ENCODE peak calls at places on chromosomes 12 and 14, in seven cellular contexts. One of them, this sample, is unnamed.
A peak's percentile ranks its signal among the peaks of the same experiment; 100 is the strongest.

GRCh38 chr12:25982416-25982815 is 23.9 kb downstream of the RASSF8 start:
- DNase-seq in CD4-positive, alpha-beta memory T cell: no peak
- DNase-seq in heart left ventricle: no peak
- DNase-seq in GM23248: no peak
- DNase-seq in CD4-positive, CD25-positive, alpha-beta regulatory T cell: no peak
- DNase-seq in fibroblast of lung: no peak
- DNase-seq in tibial artery: no peak
- DNase-seq in this sample: no peak

GRCh38 chr14:61503167-61503801 is 181.9 kb downstream of the PRKCH start:
- DNase-seq in CD4-positive, alpha-beta memory T cell: peak; percentile 58
- DNase-seq in heart left ventricle: no peak
- DNase-seq in GM23248: no peak
- DNase-seq in CD4-positive, CD25-positive, alpha-beta regulatory T cell: peak; percentile 66
- DNase-seq in fibroblast of lung: no peak
- DNase-seq in tibial artery: no peak
- DNase-seq in this sample: no peak

GRCh38 chr12:75603475-75603874 is 92.1 kb upstream of the KRR1 start:
- DNase-seq in CD4-positive, alpha-beta memory T cell: no peak
- DNase-seq in heart left ventricle: no peak
- DNase-seq in GM23248: peak; percentile 29
- DNase-seq in CD4-positive, CD25-positive, alpha-beta regulatory T cell: no peak
- DNase-seq in fibroblast of lung: no peak
- DNase-seq in tibial artery: no peak
- DNase-seq in this sample: no peak

GRCh38 chr14:95255487-95255886 is 64.2 kb downstream of the CLMN start:
- DNase-seq in CD4-positive, alpha-beta memory T cell: no peak
- DNase-seq in heart left ventricle: no peak
- DNase-seq in GM23248: no peak
- DNase-seq in CD4-positive, CD25-positive, alpha-beta regulatory T cell: peak; percentile 2
- DNase-seq in fibroblast of lung: peak; percentile 32
- DNase-seq in tibial artery: no peak
- DNase-seq in this sample: no peak

GRCh38 chr14:23483216-23483854 is 13.8 kb downstream of the NGDN start:
- DNase-seq in CD4-positive, alpha-beta memory T cell: no peak
- DNase-seq in heart left ventricle: no peak
- DNase-seq in GM23248: peak; percentile 43
- DNase-seq in CD4-positive, CD25-positive, alpha-beta regulatory T cell: peak; percentile 15
- DNase-seq in fibroblast of lung: peak; percentile 9
- DNase-seq in tibial artery: no peak
- DNase-seq in this sample: no peak

GRCh38 chr12:130967631-130968030 is 13.9 kb downstream of the ADGRD1 start:
- DNase-seq in CD4-positive, alpha-beta memory T cell: no peak
- DNase-seq in heart left ventricle: no peak
- DNase-seq in GM23248: no peak
- DNase-seq in CD4-positive, CD25-positive, alpha-beta regulatory T cell: no peak
- DNase-seq in fibroblast of lung: no peak
- DNase-seq in tibial artery: no peak
- DNase-seq in this sample: no peak

GRCh38 chr14:54600685-54601084 is 33.8 kb downstream of the SAMD4A start:
- DNase-seq in CD4-positive, alpha-beta memory T cell: no peak
- DNase-seq in heart left ventricle: no peak
- DNase-seq in GM23248: peak; percentile 87
- DNase-seq in CD4-positive, CD25-positive, alpha-beta regulatory T cell: no peak
- DNase-seq in fibroblast of lung: no peak
- DNase-seq in tibial artery: no peak
- DNase-seq in this sample: no peak

GRCh38 chr12:56488041-56488955 is at the start of gene GLS2:
- DNase-seq in CD4-positive, alpha-beta memory T cell: peak; percentile 82
- DNase-seq in heart left ventricle: peak; percentile 81
- DNase-seq in GM23248: peak; percentile 85
- DNase-seq in CD4-positive, CD25-positive, alpha-beta regulatory T cell: peak; percentile 80
- DNase-seq in fibroblast of lung: peak; percentile 73
- DNase-seq in tibial artery: peak; percentile 83
- DNase-seq in this sample: peak; percentile 87

GRCh38 chr14:28321475-28322244 is 444.9 kb upstream of the FOXG1 start:
- DNase-seq in CD4-positive, alpha-beta memory T cell: no peak
- DNase-seq in heart left ventricle: no peak
- DNase-seq in GM23248: no peak
- DNase-seq in CD4-positive, CD25-positive, alpha-beta regulatory T cell: no peak
- DNase-seq in fibroblast of lung: no peak
- DNase-seq in tibial artery: no peak
- DNase-seq in this sample: no peak

GRCh38 chr12:51238037-51238509 is 553 bp upstream of the DAZAP2 start:
- DNase-seq in CD4-positive, alpha-beta memory T cell: no peak
- DNase-seq in heart left ventricle: no peak
- DNase-seq in GM23248: peak; percentile 31
- DNase-seq in CD4-positive, CD25-positive, alpha-beta regulatory T cell: no peak
- DNase-seq in fibroblast of lung: no peak
- DNase-seq in tibial artery: no peak
- DNase-seq in this sample: peak; percentile 63

GRCh38 chr12:109418848-109419474 is 58.1 kb downstream of the KCTD10 start:
- DNase-seq in CD4-positive, alpha-beta memory T cell: no peak
- DNase-seq in heart left ventricle: no peak
- DNase-seq in GM23248: no peak
- DNase-seq in CD4-positive, CD25-positive, alpha-beta regulatory T cell: no peak
- DNase-seq in fibroblast of lung: no peak
- DNase-seq in tibial artery: no peak
- DNase-seq in this sample: no peak

GRCh38 chr12:12562016-12562483 is 613 bp downstream of the DUSP16 start:
- DNase-seq in CD4-positive, alpha-beta memory T cell: no peak
- DNase-seq in heart left ventricle: no peak
- DNase-seq in GM23248: peak; percentile 69
- DNase-seq in CD4-positive, CD25-positive, alpha-beta regulatory T cell: no peak
- DNase-seq in fibroblast of lung: peak; percentile 37
- DNase-seq in tibial artery: peak; percentile 68
- DNase-seq in this sample: peak; percentile 47

GRCh38 chr12:95608252-95609033 is 57.2 kb upstream of the USP44 start:
- DNase-seq in CD4-positive, alpha-beta memory T cell: no peak
- DNase-seq in heart left ventricle: peak; percentile 78
- DNase-seq in GM23248: peak; percentile 96
- DNase-seq in CD4-positive, CD25-positive, alpha-beta regulatory T cell: no peak
- DNase-seq in fibroblast of lung: peak; percentile 85
- DNase-seq in tibial artery: peak; percentile 81
- DNase-seq in this sample: peak; percentile 65

GRCh38 chr14:101475468-101476257 is 85.6 kb upstream of the DIO3 start:
- DNase-seq in CD4-positive, alpha-beta memory T cell: no peak
- DNase-seq in heart left ventricle: no peak
- DNase-seq in GM23248: peak; percentile 87
- DNase-seq in CD4-positive, CD25-positive, alpha-beta regulatory T cell: no peak
- DNase-seq in fibroblast of lung: peak; percentile 94
- DNase-seq in tibial artery: peak; percentile 69
- DNase-seq in this sample: no peak

GRCh38 chr12:6057693-6058092 is 66.8 kb downstream of the VWF start:
- DNase-seq in CD4-positive, alpha-beta memory T cell: no peak
- DNase-seq in heart left ventricle: no peak
- DNase-seq in GM23248: no peak
- DNase-seq in CD4-positive, CD25-positive, alpha-beta regulatory T cell: no peak
- DNase-seq in fibroblast of lung: no peak
- DNase-seq in tibial artery: no peak
- DNase-seq in this sample: peak; percentile 55
- H3K4me3 ChIP-seq in CD4-positive, alpha-beta memory T cell: no peak overlapping the region
- H3K4me3 ChIP-seq in heart left ventricle: no peak overlapping the region
- H3K4me3 ChIP-seq in GM23248: no peak overlapping the region
- H3K4me3 ChIP-seq in CD4-positive, CD25-positive, alpha-beta regulatory T cell: no peak overlapping the region
- H3K4me3 ChIP-seq in fibroblast of lung: no peak overlapping the region
- H3K4me3 ChIP-seq in tibial artery: no peak overlapping the region
- H3K4me3 ChIP-seq in this sample: no peak overlapping the region

DNA sequence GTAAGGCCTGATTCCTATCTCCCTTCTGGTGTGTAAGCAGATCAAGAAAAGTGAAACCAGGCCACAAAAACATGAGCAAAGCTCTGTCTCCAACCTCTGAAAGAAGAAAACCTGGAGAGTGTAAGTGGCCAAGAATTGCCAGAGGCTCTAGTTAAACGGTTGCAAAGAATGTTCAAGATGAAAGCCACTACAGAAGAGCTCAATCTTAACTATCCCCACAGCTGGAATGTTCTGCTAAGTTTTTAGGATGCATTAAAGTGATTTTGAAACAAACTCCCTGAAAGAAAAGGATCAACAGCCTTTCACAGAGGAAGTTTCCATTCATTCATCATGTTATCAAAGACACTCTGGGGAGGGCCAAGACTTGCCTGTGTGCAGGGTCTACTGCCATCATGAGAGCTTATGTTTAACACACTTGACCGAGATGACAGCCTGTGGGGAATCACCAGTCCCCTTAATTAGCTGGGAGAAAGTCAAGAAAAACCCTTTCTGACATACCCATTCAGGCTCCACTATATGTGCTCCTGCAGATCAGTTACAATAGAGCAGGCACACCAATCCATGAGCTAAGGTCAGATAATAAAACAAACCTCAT is 128.0 kb upstream of the OVCH1 start:
- DNase-seq in CD4-positive, alpha-beta memory T cell: no peak
- DNase-seq in heart left ventricle: no peak
- DNase-seq in GM23248: no peak
- DNase-seq in CD4-positive, CD25-positive, alpha-beta regulatory T cell: no peak
- DNase-seq in fibroblast of lung: peak; percentile 32
- DNase-seq in tibial artery: no peak
- DNase-seq in this sample: no peak
- H3K27ac ChIP-seq in CD4-positive, alpha-beta memory T cell: no peak overlapping the region
- H3K27ac ChIP-seq in heart left ventricle: no peak overlapping the region
- H3K27ac ChIP-seq in GM23248: no peak overlapping the region
- H3K27ac ChIP-seq in CD4-positive, CD25-positive, alpha-beta regulatory T cell: no peak overlapping the region
- H3K27ac ChIP-seq in fibroblast of lung: no peak overlapping the region
- H3K27ac ChIP-seq in tibial artery: peak overlapping the region; percentile 34
- H3K27ac ChIP-seq in this sample: no peak overlapping the region

GRCh38 chr12:126210026-126210425 is 1144.8 kb downstream of the AACS start:
- DNase-seq in CD4-positive, alpha-beta memory T cell: no peak
- DNase-seq in heart left ventricle: no peak
- DNase-seq in GM23248: no peak
- DNase-seq in CD4-positive, CD25-positive, alpha-beta regulatory T cell: no peak
- DNase-seq in fibroblast of lung: no peak
- DNase-seq in tibial artery: no peak
- DNase-seq in this sample: no peak
- H3K9me3 ChIP-seq in CD4-positive, alpha-beta memory T cell: no peaks in the 10 kb centered on the region
- H3K9me3 ChIP-seq in heart left ventricle: no peaks in the 10 kb centered on the region
- H3K9me3 ChIP-seq in GM23248: no peaks in the 10 kb centered on the region
- H3K9me3 ChIP-seq in CD4-positive, CD25-positive, alpha-beta regulatory T cell: no peaks in the 10 kb centered on the region
- H3K9me3 ChIP-seq in fibroblast of lung: no peaks in the 10 kb centered on the region
- H3K9me3 ChIP-seq in tibial artery: no peaks in the 10 kb centered on the region
- H3K9me3 ChIP-seq in this sample: no peaks in the 10 kb centered on the region

DNA sequence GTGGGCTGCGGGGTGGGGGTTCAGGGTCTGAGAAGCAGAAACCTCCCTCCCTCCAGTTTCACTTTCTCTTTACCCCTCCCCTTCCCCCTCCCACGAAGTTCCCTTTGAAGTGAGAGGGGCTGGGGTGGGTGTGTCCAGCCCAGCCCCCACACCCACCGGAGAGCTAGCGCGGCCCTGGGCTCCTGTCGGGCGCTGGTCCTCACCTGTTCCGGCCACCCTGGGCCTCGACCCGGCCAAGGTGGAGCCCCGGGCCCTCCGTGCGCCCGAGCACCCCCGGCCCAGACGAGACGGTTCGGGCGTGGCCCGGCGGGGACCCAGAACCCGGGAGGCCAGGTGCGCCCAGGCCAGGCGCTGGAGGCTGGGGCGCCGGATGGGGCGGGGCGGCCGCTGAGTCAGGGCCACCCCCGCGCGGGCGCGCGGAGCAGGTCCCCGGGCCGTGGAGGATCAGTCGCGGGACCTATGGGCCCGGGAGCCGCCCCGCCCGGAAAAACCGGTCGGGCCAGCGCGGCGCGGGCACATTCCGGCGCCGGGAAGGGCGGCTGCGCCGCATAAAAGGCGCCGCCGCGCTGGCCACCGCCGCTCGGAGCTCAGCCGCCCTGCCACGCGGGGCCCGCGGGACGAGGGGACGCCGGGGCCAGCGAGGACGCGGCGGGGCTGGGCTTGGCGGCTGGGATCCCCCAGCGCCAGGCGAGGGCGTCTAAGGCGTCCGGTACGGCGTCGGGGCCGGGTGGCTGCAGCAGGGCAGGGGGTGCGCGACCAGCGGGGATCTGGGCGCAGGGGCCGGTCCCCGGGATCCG is 21.6 kb upstream of the KIF26A start:
- DNase-seq in CD4-positive, alpha-beta memory T cell: no peak
- DNase-seq in heart left ventricle: peak; percentile 9
- DNase-seq in GM23248: no peak
- DNase-seq in CD4-positive, CD25-positive, alpha-beta regulatory T cell: no peak
- DNase-seq in fibroblast of lung: no peak
- DNase-seq in tibial artery: peak; percentile 48
- DNase-seq in this sample: peak; percentile 53
- H3K4me3 ChIP-seq in CD4-positive, alpha-beta memory T cell: no peak overlapping the region
- H3K4me3 ChIP-seq in heart left ventricle: peak overlapping the region; percentile 32
- H3K4me3 ChIP-seq in GM23248: peak overlapping the region; percentile 26
- H3K4me3 ChIP-seq in CD4-positive, CD25-positive, alpha-beta regulatory T cell: no peak overlapping the region
- H3K4me3 ChIP-seq in fibroblast of lung: no peak overlapping the region
- H3K4me3 ChIP-seq in tibial artery: peak overlapping the region; percentile 50
- H3K4me3 ChIP-seq in this sample: peak overlapping the region; percentile 38

GRCh38 chr12:104724992-104725585 is 233.0 kb downstream of the SLC41A2 start:
- DNase-seq in CD4-positive, alpha-beta memory T cell: no peak
- DNase-seq in heart left ventricle: no peak
- DNase-seq in GM23248: no peak
- DNase-seq in CD4-positive, CD25-positive, alpha-beta regulatory T cell: no peak
- DNase-seq in fibroblast of lung: no peak
- DNase-seq in tibial artery: no peak
- DNase-seq in this sample: no peak
- H3K27ac ChIP-seq in CD4-positive, alpha-beta memory T cell: no peak overlapping the region
- H3K27ac ChIP-seq in heart left ventricle: no peak overlapping the region
- H3K27ac ChIP-seq in GM23248: no peak overlapping the region
- H3K27ac ChIP-seq in CD4-positive, CD25-positive, alpha-beta regulatory T cell: no peak overlapping the region
- H3K27ac ChIP-seq in fibroblast of lung: no peak overlapping the region
- H3K27ac ChIP-seq in tibial artery: no peak overlapping the region
- H3K27ac ChIP-seq in this sample: no peak overlapping the region

DNA sequence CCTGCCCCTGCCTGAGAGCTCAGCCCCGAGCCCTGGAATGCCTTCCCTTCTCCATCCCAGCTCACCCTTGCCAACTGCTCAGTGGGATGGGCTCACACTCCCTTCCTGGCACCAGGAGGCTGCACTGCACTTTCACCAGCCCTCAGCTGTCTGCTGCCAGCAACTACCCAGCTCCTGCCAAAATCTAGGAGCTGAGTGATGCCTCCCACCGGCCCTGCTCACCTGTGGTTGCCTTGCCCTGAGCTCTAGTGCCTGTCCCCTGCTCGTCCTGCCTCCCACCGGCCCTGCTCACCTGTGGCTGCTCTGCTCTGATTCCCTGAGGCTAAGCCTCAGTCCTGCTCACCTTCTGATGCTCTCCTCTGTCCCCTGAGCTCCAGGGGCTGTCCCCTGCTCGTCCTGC is 119.8 kb downstream of the TMEM121 start:
- DNase-seq in CD4-positive, alpha-beta memory T cell: no peak
- DNase-seq in heart left ventricle: no peak
- DNase-seq in GM23248: no peak
- DNase-seq in CD4-positive, CD25-positive, alpha-beta regulatory T cell: no peak
- DNase-seq in fibroblast of lung: no peak
- DNase-seq in tibial artery: no peak
- DNase-seq in this sample: peak; percentile 76
- H3K9me3 ChIP-seq in CD4-positive, alpha-beta memory T cell: no peaks in the 10 kb centered on the region
- H3K9me3 ChIP-seq in heart left ventricle: peaks cover 6% of the 10 kb centered on the region
- H3K9me3 ChIP-seq in GM23248: no peaks in the 10 kb centered on the region
- H3K9me3 ChIP-seq in CD4-positive, CD25-positive, alpha-beta regulatory T cell: no peaks in the 10 kb centered on the region
- H3K9me3 ChIP-seq in fibroblast of lung: peaks cover under 1% of the 10 kb centered on the region
- H3K9me3 ChIP-seq in tibial artery: no peaks in the 10 kb centered on the region
- H3K9me3 ChIP-seq in this sample: no peaks in the 10 kb centered on the region